ENCODE peak calls at places on chromosomes 1 and 21, in ten cellular contexts. R, I, Y, G, X, K, T, J, V and W are unnamed samples.

GRCh38 chr1:18142969-18143368 is 35.4 kb downstream of the IGSF21 start:
- DNase-seq in K (no peak), V (no peak), J (no peak), G (no peak), X (no peak), Y (no peak), R (no peak), I (no peak), T (no peak), W (no peak)

GRCh38 chr1:15432327-15432726 is 5.9 kb upstream of the CTRC start:
- DNase-seq in I (no peak), T (no peak), K (peak; percentile 59), G (no peak), V (peak; percentile 61), Y (no peak), R (peak; percentile 59), X (no peak), J (no peak), W (no peak)

GRCh38 chr1:67338642-67339041 is 31.0 kb downstream of the IL12RB2 start:
- DNase-seq in X (no peak), J (no peak), V (no peak), I (no peak), Y (no peak), R (no peak), K (no peak), G (peak; percentile 40), T (no peak), W (no peak)

GRCh38 chr1:161835963-161836362 is 69.8 kb downstream of the ATF6 start:
- DNase-seq in G (no peak), R (no peak), T (no peak), J (no peak), V (peak; percentile 52), K (no peak), I (no peak), X (no peak), Y (no peak), W (no peak)

GRCh38 chr1:7540816-7541215 is 230.3 kb upstream of the VAMP3 start:
- DNase-seq in X (no peak), V (no peak), R (no peak), G (no peak), J (no peak), T (no peak), I (no peak), Y (no peak), K (no peak), W (no peak)

GRCh38 chr1:109980324-109981127 is 4.0 kb upstream of the AHCYL1 start:
- DNase-seq in R (peak; percentile 67), G (peak; percentile 42), I (no peak), Y (no peak), J (peak; percentile 69), K (peak; percentile 73), X (peak; percentile 70), V (no peak), T (no peak), W (peak; percentile 79)

GRCh38 chr1:44775930-44776748 is 799 bp downstream of the RPS8 start:
- DNase-seq in X (peak; percentile 56), R (peak; percentile 25), J (peak; percentile 17), G (no peak), T (no peak), V (peak; percentile 17), K (no peak), I (no peak), Y (no peak), W (peak; percentile 39)

GRCh38 chr1:154750681-154751665 is 119.1 kb downstream of the KCNN3 start:
- DNase-seq in Y (no peak), X (peak; percentile 33), R (no peak), T (no peak), G (no peak), K (no peak), V (no peak), I (no peak), J (no peak), W (no peak)

GRCh38 chr1:198643001-198643400 is 4.2 kb downstream of the PTPRC start:
- DNase-seq in X (no peak), T (no peak), I (no peak), J (no peak), Y (no peak), R (no peak), K (no peak), V (no peak), G (no peak), W (no peak)

GRCh38 chr1:198647055-198647454 is 8.2 kb downstream of the PTPRC start:
- DNase-seq in G (no peak), K (no peak), R (no peak), T (no peak), I (no peak), V (no peak), X (no peak), Y (no peak), J (no peak), W (no peak)

GRCh38 chr1:198641966-198642656 is 3.3 kb downstream of the PTPRC start:
- DNase-seq in R (no peak), T (no peak), X (no peak), Y (no peak), J (no peak), K (no peak), V (no peak), I (no peak), G (no peak), W (no peak)

GRCh38 chr1:198641506-198641905 is 2.7 kb downstream of the PTPRC start:
- DNase-seq in J (peak; percentile 63), R (no peak), Y (no peak), G (peak; percentile 81), K (no peak), T (no peak), X (no peak), V (no peak), I (no peak), W (no peak)

DNA sequence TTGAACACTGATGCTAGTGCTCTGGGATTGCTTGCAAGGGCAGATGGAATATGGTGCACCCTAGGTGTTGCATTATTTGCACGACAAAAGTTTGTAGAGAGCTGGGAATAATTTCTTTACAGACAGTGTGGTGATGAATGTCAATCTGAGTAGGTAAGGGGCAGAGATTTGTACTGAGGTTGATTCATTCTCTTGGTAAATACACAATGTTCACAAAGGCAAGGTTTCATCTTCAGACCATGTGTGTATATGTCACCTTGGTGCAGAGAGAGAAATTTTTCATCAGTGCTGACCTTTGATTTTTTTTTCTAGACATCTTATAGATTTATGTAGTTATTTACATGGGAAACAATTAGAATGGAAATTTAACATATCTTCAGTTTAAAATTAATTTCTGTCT is 5.0 kb downstream of the PTPRC start:
- DNase-seq in R (no peak), Y (no peak), T (no peak), X (no peak), V (no peak), K (no peak), J (no peak), G (no peak), I (no peak), W (no peak)
- H3K4me3 ChIP-seq in R (no peak overlapping the region), Y (no peak overlapping the region), T (no peak overlapping the region), X (no peak overlapping the region), V (no peak overlapping the region), K (peak overlapping the region; percentile 9), J (no peak overlapping the region), G (no peak overlapping the region), I (no peak overlapping the region), W (no peak overlapping the region)

GRCh38 chr21:33820371-33820770 is 95.2 kb downstream of the ATP5PO start:
- DNase-seq in Y (no peak), K (no peak), J (no peak), G (no peak), V (no peak), T (no peak), X (no peak), I (no peak), R (no peak), W (no peak)

GRCh38 chr21:33815153-33815707 is 100.4 kb downstream of the ATP5PO start:
- DNase-seq in K (no peak), R (no peak), I (no peak), V (no peak), X (no peak), J (no peak), Y (no peak), G (no peak), T (no peak), W (no peak)

GRCh38 chr21:33816148-33816547 is 99.5 kb downstream of the ATP5PO start:
- DNase-seq in G (no peak), J (no peak), R (no peak), I (no peak), V (no peak), K (no peak), Y (no peak), X (no peak), T (no peak), W (no peak)

GRCh38 chr21:33817663-33818433 is 97.8 kb downstream of the ATP5PO start:
- DNase-seq in G (no peak), X (no peak), Y (no peak), T (no peak), K (no peak), V (no peak), I (no peak), J (no peak), R (no peak), W (peak; percentile 46)

DNA sequence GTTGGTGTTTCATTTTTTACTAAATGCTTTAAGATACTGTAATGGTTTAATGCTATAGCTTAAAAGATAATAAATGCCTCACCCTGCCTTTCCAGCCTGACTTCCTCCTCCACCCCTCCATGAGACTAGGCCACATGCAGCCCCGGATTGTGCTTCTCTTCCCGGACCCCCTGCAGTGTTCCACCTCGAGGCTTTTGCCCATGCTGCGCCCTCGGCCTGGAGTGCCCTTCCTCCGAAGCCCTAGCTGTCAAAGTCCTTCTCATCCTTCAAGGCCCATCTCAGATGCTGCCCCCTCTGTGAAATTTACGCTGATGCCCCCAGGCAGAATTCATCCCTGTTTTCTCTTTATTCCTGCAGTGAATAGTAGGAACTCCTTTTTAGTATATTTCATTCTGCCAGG is 98.5 kb downstream of the ATP5PO start:
- DNase-seq in T (no peak), Y (no peak), X (no peak), K (no peak), V (no peak), G (no peak), I (no peak), J (no peak), R (no peak), W (no peak)
- H3K36me3 ChIP-seq in T (no peaks in the 10 kb centered on the region), Y (no peaks in the 10 kb centered on the region), X (peaks cover 48% of the 10 kb centered on the region), K (peaks cover 47% of the 10 kb centered on the region), V (peaks cover 12% of the 10 kb centered on the region), G (peaks cover 5% of the 10 kb centered on the region), I (no peaks in the 10 kb centered on the region), J (no peaks in the 10 kb centered on the region), R (no peaks in the 10 kb centered on the region), W (peaks cover 15% of the 10 kb centered on the region)

DNA sequence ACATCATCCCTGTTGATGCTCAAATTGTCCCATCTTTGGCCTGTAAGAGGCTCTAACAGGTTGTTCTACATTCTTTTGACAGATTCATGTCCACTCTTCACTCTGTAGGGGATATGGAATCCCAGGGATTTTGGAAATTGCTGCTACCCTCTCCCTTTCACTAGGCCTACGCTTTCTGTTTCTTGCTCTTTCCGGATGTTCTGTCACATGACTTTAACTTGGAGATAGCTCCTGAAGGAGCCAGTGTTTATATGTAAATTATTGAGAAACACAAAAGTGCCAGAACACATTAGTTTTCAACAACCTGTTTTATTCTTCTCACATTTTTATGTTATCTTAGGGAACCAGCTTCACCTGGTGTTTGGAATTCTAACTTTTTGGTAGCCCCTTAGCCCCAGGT is 287.1 kb upstream of the ST6GALNAC5 start:
- DNase-seq in T (no peak), G (no peak), K (no peak), R (no peak), Y (no peak), J (no peak), I (no peak), V (no peak), X (no peak), W (no peak)
- H3K4me3 ChIP-seq in T (no peak overlapping the region), G (no peak overlapping the region), K (no peak overlapping the region), R (no peak overlapping the region), Y (no peak overlapping the region), J (no peak overlapping the region), I (no peak overlapping the region), V (no peak overlapping the region), X (no peak overlapping the region), W (no peak overlapping the region)

GRCh38 chr1:192577145-192578140 is 1.9 kb downstream of the RGS1 start:
- DNase-seq in J (no peak), K (no peak), G (no peak), T (no peak), V (no peak), Y (no peak), I (no peak), R (no peak), X (no peak), W (no peak)
- H3K36me3 ChIP-seq in J (no peaks in the 10 kb centered on the region), K (no peaks in the 10 kb centered on the region), G (no peaks in the 10 kb centered on the region), T (no peaks in the 10 kb centered on the region), V (no peaks in the 10 kb centered on the region), Y (no peaks in the 10 kb centered on the region), I (no peaks in the 10 kb centered on the region), R (no peaks in the 10 kb centered on the region), X (no peaks in the 10 kb centered on the region), W (no peaks in the 10 kb centered on the region)